ENCODE peak calls at places on chromosome 19, in five cellular contexts. L, M, Q, V and R are unnamed samples.

GRCh38 chr19:19214892-19215291 is 3.1 kb downstream of the NCAN start:
- DNase-seq in L (peak; percentile 29), M (peak; percentile 31), Q (no peak), V (peak; percentile 64), R (no peak)

GRCh38 chr19:8209111-8209964 is at the start of gene CERS4:
- DNase-seq in L (no peak), M (peak; percentile 44), Q (peak; percentile 55), V (peak; percentile 93), R (no peak)

GRCh38 chr19:55080121-55080914 is 4.6 kb downstream of the EPS8L1 start:
- DNase-seq in L (peak; percentile 59), M (no peak), Q (no peak), V (peak; percentile 96), R (no peak)

GRCh38 chr19:9584073-9584833 is at the start of gene ZNF121:
- DNase-seq in L (peak; percentile 80), M (peak; percentile 63), Q (peak; percentile 68), V (peak; percentile 86), R (peak; percentile 25)

GRCh38 chr19:19269952-19270694 is 3.0 kb downstream of the TM6SF2 start:
- DNase-seq in L (no peak), M (no peak), Q (no peak), V (peak; percentile 86), R (no peak)

GRCh38 chr19:45443462-45444317 is 20.0 kb upstream of the ERCC1 start:
- DNase-seq in L (peak; percentile 99), M (no peak), Q (peak; percentile 23), V (peak; percentile 89), R (peak; percentile 36)

GRCh38 chr19:291561-292280 is 518 bp upstream of the PLPP2 start:
- DNase-seq in L (peak; percentile 8), M (no peak), Q (no peak), V (peak; percentile 53), R (no peak)

GRCh38 chr19:14782978-14783545 is 4.7 kb upstream of the ADGRE2 start:
- DNase-seq in L (no peak), M (no peak), Q (no peak), V (no peak), R (no peak)

GRCh38 chr19:41799444-41800000 is 3.1 kb downstream of the CEACAM3 start:
- DNase-seq in L (no peak), M (no peak), Q (no peak), V (no peak), R (no peak)